ENCODE peak calls at places on chromosomes 5 and 9, in four cellular contexts. One of them, this sample, is unnamed.

GRCh38 chr5:82314964-82315728 is 37.0 kb upstream of the RPS23 start:
- DNase-seq in RWPE1: no peak
- DNase-seq in A549: no peak
- DNase-seq in MM.1S: no peak
- DNase-seq in this sample: no peak

GRCh38 chr5:178100774-178101173 is 12.6 kb upstream of the N4BP3 start:
- DNase-seq in RWPE1: no peak
- DNase-seq in A549: no peak
- DNase-seq in MM.1S: no peak
- DNase-seq in this sample: no peak

GRCh38 chr5:179307006-179307800 is 38.1 kb downstream of the ADAMTS2 start:
- DNase-seq in RWPE1: no peak
- DNase-seq in A549: no peak
- DNase-seq in MM.1S: no peak
- DNase-seq in this sample: peak

GRCh38 chr9:133771486-133772482 is 33.6 kb upstream of the SARDH start:
- DNase-seq in RWPE1: no peak
- DNase-seq in A549: no peak
- DNase-seq in MM.1S: no peak
- DNase-seq in this sample: no peak

GRCh38 chr5:159210306-159210722 is 961 bp upstream of the RNF145 start:
- DNase-seq in RWPE1: peak
- DNase-seq in A549: peak
- DNase-seq in MM.1S: peak
- DNase-seq in this sample: peak

GRCh38 chr5:158463971-158464370 is 605.0 kb upstream of the CLINT1 start:
- DNase-seq in RWPE1: peak
- DNase-seq in A549: no peak
- DNase-seq in MM.1S: no peak
- DNase-seq in this sample: no peak

GRCh38 chr9:72856985-72857631 is 95.7 kb downstream of the ALDH1A1 start:
- DNase-seq in RWPE1: peak
- DNase-seq in A549: peak
- DNase-seq in MM.1S: peak
- DNase-seq in this sample: no peak

GRCh38 chr5:81180780-81181179 is 52.3 kb upstream of the CKMT2 start:
- DNase-seq in RWPE1: no peak
- DNase-seq in A549: no peak
- DNase-seq in MM.1S: no peak
- DNase-seq in this sample: no peak

GRCh38 chr9:26809795-26810194 is 82.8 kb downstream of the CAAP1 start:
- DNase-seq in RWPE1: peak
- DNase-seq in A549: no peak
- DNase-seq in MM.1S: no peak
- DNase-seq in this sample: no peak

GRCh38 chr9:70924905-70925547 is 196.4 kb downstream of the TRPM3 start:
- DNase-seq in RWPE1: peak
- DNase-seq in A549: peak
- DNase-seq in MM.1S: peak
- DNase-seq in this sample: no peak

GRCh38 chr5:154311362-154311761 is 120.8 kb downstream of the GALNT10 start:
- DNase-seq in RWPE1: no peak
- DNase-seq in A549: no peak
- DNase-seq in MM.1S: peak
- DNase-seq in this sample: no peak

GRCh38 chr9:113705306-113705937 is 170.7 kb upstream of the ZNF618 start:
- DNase-seq in RWPE1: no peak
- DNase-seq in A549: no peak
- DNase-seq in MM.1S: no peak
- DNase-seq in this sample: no peak

GRCh38 chr5:88878976-88879375 is 4.0 kb downstream of the MEF2C start:
- DNase-seq in RWPE1: no peak
- DNase-seq in A549: no peak
- DNase-seq in MM.1S: peak
- DNase-seq in this sample: no peak

GRCh38 chr9:113298924-113299770 is 4.0 kb downstream of the RNF183 start:
- DNase-seq in RWPE1: no peak
- DNase-seq in A549: no peak
- DNase-seq in MM.1S: peak
- DNase-seq in this sample: no peak

GRCh38 chr5:154830219-154830595 is 20.2 kb downstream of the FAXDC2 start:
- DNase-seq in RWPE1: no peak
- DNase-seq in A549: no peak
- DNase-seq in MM.1S: no peak
- DNase-seq in this sample: no peak

GRCh38 chr5:36060516-36060885 is 6.2 kb downstream of the UGT3A2 start:
- DNase-seq in RWPE1: no peak
- DNase-seq in A549: peak
- DNase-seq in MM.1S: peak
- DNase-seq in this sample: no peak
- TF ChIP-seq CTCF in RWPE1: no peak
- TF ChIP-seq CTCF in A549: peak
- TF ChIP-seq CTCF in MM.1S: peak
- TF ChIP-seq CTCF in this sample: no peak

GRCh38 chr9:2469681-2470141 is 151.9 kb upstream of the VLDLR start:
- DNase-seq in RWPE1: peak
- DNase-seq in A549: no peak
- DNase-seq in MM.1S: peak
- DNase-seq in this sample: no peak
- TF ChIP-seq CTCF in RWPE1: no peak
- TF ChIP-seq CTCF in A549: peak
- TF ChIP-seq CTCF in MM.1S: peak
- TF ChIP-seq CTCF in this sample: no peak

DNA sequence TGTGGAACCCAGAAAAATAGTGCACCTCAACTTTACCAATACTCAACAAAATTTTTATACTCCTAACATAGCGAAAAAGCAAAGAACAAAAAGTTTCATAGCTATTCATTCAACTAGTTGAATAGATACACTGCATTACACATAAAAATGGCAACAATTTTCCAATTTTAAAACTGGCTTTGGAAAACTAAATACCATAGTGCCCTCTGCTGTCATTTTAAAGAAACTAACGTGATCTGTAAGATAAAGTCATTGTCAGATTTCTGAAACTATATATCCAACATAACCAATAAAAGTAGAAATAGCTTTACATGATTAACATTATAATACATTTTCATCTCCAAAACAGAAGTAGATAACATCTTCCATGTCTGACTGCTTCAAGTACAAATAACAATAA is 31.6 kb downstream of the DTWD2 start:
- DNase-seq in RWPE1: peak
- DNase-seq in A549: peak
- DNase-seq in MM.1S: peak
- DNase-seq in this sample: no peak
- TF ChIP-seq CTCF in RWPE1: peak
- TF ChIP-seq CTCF in A549: peak
- TF ChIP-seq CTCF in MM.1S: peak
- TF ChIP-seq CTCF in this sample: peak

DNA sequence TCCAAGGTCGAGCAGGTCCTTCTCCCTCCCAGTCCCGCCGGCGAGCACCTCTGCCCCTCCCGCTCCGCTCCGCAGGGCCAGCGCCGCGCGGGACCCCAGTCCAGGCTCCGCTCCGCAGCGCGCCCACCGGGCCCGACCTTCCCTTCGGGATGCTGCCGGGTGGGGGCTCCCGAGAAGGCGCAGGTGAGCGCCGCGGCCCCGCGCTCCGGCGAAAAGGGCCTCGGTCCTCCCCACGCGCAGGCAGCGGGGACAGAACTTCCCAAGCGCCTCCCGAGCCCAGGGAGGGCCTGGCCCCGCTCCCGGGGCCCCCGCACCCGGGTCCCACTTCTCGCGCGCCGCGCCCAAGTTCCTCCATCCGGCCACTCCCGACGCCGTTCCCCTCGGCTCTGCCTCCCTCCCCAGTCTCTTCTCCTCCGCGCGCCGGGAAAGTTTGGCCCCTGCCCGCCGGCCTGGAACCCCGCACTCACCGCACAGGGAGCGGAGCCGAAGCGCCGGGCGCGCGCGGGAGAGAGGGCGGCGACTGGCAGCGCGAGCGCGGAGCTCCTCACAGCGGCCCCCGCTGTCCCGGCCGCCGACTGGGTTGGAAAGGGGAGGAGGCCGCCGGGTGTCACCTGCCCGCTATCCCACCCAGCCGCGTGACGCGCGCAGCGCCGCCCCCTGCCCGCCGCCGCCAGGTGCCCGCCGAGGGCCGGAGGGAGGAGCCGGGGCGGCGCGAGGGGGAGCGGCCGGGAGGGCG is at the start of gene ELOVL7:
- DNase-seq in RWPE1: peak
- DNase-seq in A549: peak
- DNase-seq in MM.1S: peak
- DNase-seq in this sample: no peak
- TF ChIP-seq CTCF in RWPE1: peak
- TF ChIP-seq CTCF in A549: peak
- TF ChIP-seq CTCF in MM.1S: peak
- TF ChIP-seq CTCF in this sample: no peak

GRCh38 chr5:51468196-51468595 is 84.9 kb downstream of the ISL1 start:
- DNase-seq in RWPE1: no peak
- DNase-seq in A549: no peak
- DNase-seq in MM.1S: no peak
- DNase-seq in this sample: no peak
- TF ChIP-seq CTCF in RWPE1: no peak
- TF ChIP-seq CTCF in A549: no peak
- TF ChIP-seq CTCF in MM.1S: no peak
- TF ChIP-seq CTCF in this sample: no peak

DNA sequence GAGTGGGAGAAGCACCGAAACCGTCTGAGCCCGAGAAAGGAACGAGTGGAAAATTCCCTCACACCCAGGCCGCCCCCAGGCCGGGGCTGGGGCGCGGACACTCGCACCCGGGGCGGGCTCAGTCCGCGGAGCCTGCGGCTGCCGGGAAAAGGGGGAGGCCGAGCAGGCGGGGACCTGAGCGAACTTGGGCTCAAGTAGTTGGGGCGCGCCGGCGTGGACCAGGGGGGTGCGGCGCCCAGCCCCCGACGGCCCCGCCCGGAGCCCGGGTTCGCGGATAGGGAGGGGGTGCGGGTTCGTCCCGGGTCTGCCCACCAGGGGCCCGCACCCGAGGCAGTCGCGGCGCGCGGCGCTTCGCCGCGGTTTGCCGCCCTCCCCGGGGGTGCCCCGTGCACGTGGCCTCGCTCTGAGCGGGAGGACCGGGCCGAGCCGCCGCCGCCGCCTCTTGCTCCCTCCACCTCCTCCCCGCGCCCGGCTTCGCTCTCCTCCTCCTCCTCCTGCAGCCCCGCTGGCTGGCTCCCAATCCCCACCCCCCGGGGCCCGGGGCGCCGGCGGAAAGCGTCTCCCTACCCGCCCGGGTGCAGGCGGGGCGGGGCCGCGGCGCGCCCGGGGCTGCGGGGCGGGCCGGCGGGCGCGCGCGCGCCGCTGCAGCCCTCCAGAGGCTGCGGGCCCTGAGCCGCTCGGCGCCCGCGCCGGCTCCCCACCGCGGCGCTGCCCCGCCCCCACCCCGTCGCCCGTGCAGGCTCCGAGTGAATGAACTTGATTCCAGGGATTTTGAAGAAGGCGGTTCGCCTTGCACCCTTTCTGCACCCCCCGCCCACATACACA is 1.2 kb upstream of the NFIB start:
- DNase-seq in RWPE1: peak
- DNase-seq in A549: peak
- DNase-seq in MM.1S: peak
- DNase-seq in this sample: no peak
- TF ChIP-seq CTCF in RWPE1: no peak
- TF ChIP-seq CTCF in A549: no peak
- TF ChIP-seq CTCF in MM.1S: no peak
- TF ChIP-seq CTCF in this sample: no peak